ENCODE peak calls at places on chromosome 18, in six cellular contexts. H is left ventricle myocardium inferior, N is coronary artery, P is spleen, O is small intestine, I is brain microvascular endothelial cell. S is an unnamed sample.

GRCh38 chr18:45617284-45617683 is 2.0 kb downstream of the SLC14A2 start:
- DNase-seq in I (peak), N (peak), P (no peak), H (peak), O (peak), S (no peak)

GRCh38 chr18:79554321-79554720 is 125.3 kb upstream of the CTDP1 start:
- DNase-seq in N (no peak), H (no peak), O (no peak), P (no peak), I (no peak), S (no peak)

GRCh38 chr18:59437851-59438250 is 78.8 kb upstream of the LMAN1 start:
- DNase-seq in I (no peak), H (no peak), N (no peak), P (no peak), O (no peak), S (no peak)

GRCh38 chr18:67862069-67862468 is 345.5 kb upstream of the DSEL start:
- DNase-seq in P (no peak), I (no peak), H (no peak), N (no peak), O (no peak), S (no peak)

GRCh38 chr18:26806224-26806623 is 59.3 kb downstream of the AQP4 start:
- DNase-seq in P (no peak), H (no peak), O (no peak), I (no peak), N (no peak), S (no peak)

GRCh38 chr18:44518666-44519065 is 162.0 kb upstream of the SETBP1 start:
- DNase-seq in O (no peak), I (no peak), H (no peak), P (no peak), N (no peak), S (no peak)

GRCh38 chr18:57497372-57498294 is 62.5 kb downstream of the ONECUT2 start:
- DNase-seq in P (no peak), N (no peak), I (no peak), O (peak), H (no peak), S (no peak)

GRCh38 chr18:68984342-68984741 is 186.5 kb downstream of the CCDC102B start:
- DNase-seq in O (no peak), I (no peak), H (no peak), N (no peak), P (no peak), S (no peak)

GRCh38 chr18:48950536-48951447 is at the start of gene SMAD7:
- DNase-seq in N (peak), P (no peak), I (no peak), O (no peak), H (no peak), S (no peak)

GRCh38 chr18:59994357-59994756 is 94.6 kb downstream of the PMAIP1 start:
- DNase-seq in N (no peak), O (peak), P (no peak), I (no peak), H (no peak), S (peak)

GRCh38 chr18:8480506-8481328 is 128.5 kb upstream of the RAB12 start:
- DNase-seq in O (peak), P (no peak), H (peak), N (no peak), I (peak), S (no peak)

GRCh38 chr18:58416704-58417683 is 211.9 kb downstream of the ALPK2 start:
- DNase-seq in H (no peak), N (no peak), O (no peak), I (peak), P (no peak), S (no peak)

GRCh38 chr18:570256-570655 is 9.9 kb upstream of the CETN1 start:
- DNase-seq in P (no peak), H (no peak), N (no peak), I (no peak), O (no peak), S (no peak)

GRCh38 chr18:46247938-46248337 is 143.8 kb downstream of the HAUS1 start:
- DNase-seq in O (no peak), I (no peak), H (no peak), P (no peak), N (no peak), S (no peak)

GRCh38 chr18:64116806-64117205 is 32.1 kb downstream of the LINC00305 start:
- DNase-seq in I (no peak), N (no peak), P (no peak), O (no peak), H (no peak), S (no peak)

GRCh38 chr18:45521777-45522176 is 93.5 kb upstream of the SLC14A2 start:
- DNase-seq in N (peak), H (no peak), I (peak), O (no peak), P (no peak), S (no peak)

GRCh38 chr18:62979172-62979571 is 263.8 kb downstream of the PHLPP1 start:
- DNase-seq in O (no peak), N (no peak), P (peak), H (no peak), I (peak), S (peak)

GRCh38 chr18:37521500-37522465 is 43.8 kb downstream of the CELF4 start:
- DNase-seq in N (no peak), I (no peak), P (no peak), O (no peak), H (no peak), S (no peak)

GRCh38 chr18:1499265-1499664 is 594.6 kb downstream of the ADCYAP1 start:
- DNase-seq in N (no peak), P (no peak), H (no peak), I (no peak), O (no peak), S (peak)

GRCh38 chr18:76425299-76426101 is 69.5 kb downstream of the ZNF516 start:
- DNase-seq in P (no peak), I (no peak), H (no peak), N (no peak), O (no peak), S (no peak)

GRCh38 chr18:67239826-67240225 is 276.7 kb downstream of the DSEL start:
- DNase-seq in I (no peak), H (no peak), O (no peak), P (no peak), N (no peak), S (no peak)

GRCh38 chr18:12246849-12247808 is 7.0 kb upstream of the CIDEA start:
- DNase-seq in O (no peak), H (no peak), I (peak), P (peak), N (no peak), S (no peak)

GRCh38 chr18:76788571-76789317 is 33.6 kb upstream of the ZNF236 start:
- DNase-seq in P (no peak), N (no peak), O (no peak), I (no peak), H (no peak), S (no peak)

GRCh38 chr18:40882468-40882867 is 1072.6 kb upstream of the PIK3C3 start:
- DNase-seq in O (no peak), I (no peak), N (no peak), H (no peak), P (peak), S (no peak)

GRCh38 chr18:59697236-59697932 is at the start of gene CCBE1:
- DNase-seq in I (peak), H (peak), O (peak), N (no peak), P (no peak), S (no peak)

GRCh38 chr18:54607213-54607934 is 16.3 kb downstream of the DYNAP start:
- DNase-seq in P (no peak), I (no peak), H (no peak), N (no peak), O (peak), S (no peak)

DNA sequence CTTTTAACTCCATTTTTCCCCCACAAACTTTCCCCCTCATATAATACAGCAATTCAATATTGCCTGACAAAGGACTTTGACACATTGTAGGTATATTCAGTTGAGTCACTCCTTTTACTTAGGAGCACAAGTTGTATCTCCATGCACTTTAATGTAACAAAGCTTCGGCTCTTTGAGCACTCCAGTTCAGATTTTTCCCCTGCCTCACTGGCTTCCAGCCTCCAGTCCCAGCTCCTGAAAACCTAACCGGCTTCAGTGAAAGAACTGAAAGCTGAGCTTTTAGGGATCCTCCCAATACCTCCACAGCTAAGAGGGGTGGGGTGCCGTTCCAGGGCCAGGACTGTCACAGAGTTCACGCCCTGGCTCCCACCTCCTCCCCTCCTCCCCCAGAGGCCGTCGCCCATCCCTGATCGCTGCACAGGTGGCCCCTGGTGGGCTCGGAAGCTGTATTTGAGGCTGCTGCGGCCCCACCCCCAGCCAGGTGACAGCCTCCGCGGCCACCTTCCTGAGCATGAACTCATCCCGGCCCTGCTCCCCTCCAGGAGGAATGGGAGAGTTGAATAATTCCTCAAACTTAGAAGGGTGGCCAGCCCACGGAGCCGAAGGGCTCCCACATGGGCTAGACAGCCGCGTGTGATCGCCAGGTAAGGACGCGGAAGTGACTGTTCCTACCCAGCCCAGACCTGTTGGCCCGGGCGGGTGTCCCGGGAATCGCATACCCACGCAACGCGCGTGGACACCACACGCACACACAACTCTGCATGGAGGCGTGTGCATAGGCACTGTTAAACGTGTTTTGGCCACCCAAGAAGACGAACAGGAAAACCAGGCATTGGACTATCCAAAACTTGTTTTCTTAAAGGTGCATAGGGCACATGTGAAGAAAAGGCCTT is 1.8 kb downstream of the MYO5B start:
- DNase-seq in I (no peak), P (no peak), H (no peak), N (no peak), O (peak), S (no peak)
- H3K4me3 ChIP-seq in I (no peak), P (no peak), H (peak), N (no peak), O (peak), S (no peak)

GRCh38 chr18:65704051-65704450 is 46.8 kb upstream of the CDH7 start:
- DNase-seq in N (no peak), O (no peak), H (no peak), P (no peak), I (no peak), S (no peak)

DNA sequence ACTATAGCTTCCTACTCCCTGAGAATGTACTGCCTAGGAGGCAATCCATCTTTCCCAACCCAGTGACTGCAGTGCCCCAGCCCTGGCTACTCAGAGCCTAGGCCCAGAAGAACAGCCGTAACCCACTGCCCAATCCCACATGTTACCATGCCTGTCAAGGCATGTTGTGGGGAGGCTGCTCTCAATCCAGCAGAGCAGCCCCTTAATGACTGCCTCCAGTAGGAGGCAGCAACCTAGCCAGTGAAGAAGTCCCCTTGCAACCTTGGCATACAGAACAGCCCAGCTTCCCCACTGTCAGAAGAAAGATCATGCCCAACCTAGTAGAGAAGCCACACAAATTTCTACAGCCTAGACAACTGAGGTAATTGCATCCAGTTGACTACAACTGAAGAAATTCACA is 44.2 kb upstream of the CDH7 start:
- DNase-seq in I (no peak), O (no peak), P (no peak), H (no peak), N (no peak), S (no peak)
- H3K4me3 ChIP-seq in I (no peak), O (no peak), P (no peak), H (no peak), N (no peak), S (no peak)

GRCh38 chr18:22167471-22168151 is 1.8 kb upstream of the GATA6 start:
- DNase-seq in H (peak), I (no peak), N (no peak), O (peak), P (no peak), S (no peak)

GRCh38 chr18:22169889-22170420 is 566 bp downstream of the GATA6 start:
- DNase-seq in I (no peak), N (no peak), O (peak), P (peak), H (peak), S (no peak)

GRCh38 chr18:22170421-22171262 is 1.3 kb downstream of the GATA6 start:
- DNase-seq in P (peak), I (peak), H (peak), O (peak), N (peak), S (no peak)

GRCh38 chr18:22168360-22168921 is 948 bp upstream of the GATA6 start:
- DNase-seq in P (no peak), H (no peak), N (no peak), I (no peak), O (peak), S (no peak)

GRCh38 chr18:22169011-22169888 is at the start of gene GATA6:
- DNase-seq in N (peak), I (peak), O (peak), P (peak), H (peak), S (peak)
- H3K4me3 ChIP-seq in N (peak), I (peak), O (peak), P (peak), H (peak), S (peak)

DNA sequence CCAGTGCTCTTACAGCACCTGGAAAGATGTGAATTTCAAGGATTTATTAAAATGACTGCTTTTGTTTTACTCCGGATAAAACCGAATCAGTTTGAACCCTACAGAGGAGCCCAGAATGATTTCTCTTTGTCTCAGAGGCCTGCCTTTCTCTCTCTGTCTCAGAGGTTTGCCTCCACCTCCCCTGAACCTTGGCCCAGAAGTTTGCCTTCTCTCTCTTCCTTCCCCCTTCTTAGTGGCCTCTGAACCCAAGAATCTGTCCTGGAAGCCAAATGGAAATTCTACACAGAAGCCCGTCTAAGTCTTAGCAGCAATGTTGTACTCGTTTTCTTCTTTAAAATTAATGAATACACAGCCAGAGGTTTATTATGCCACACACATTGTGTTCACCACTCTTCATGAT is 200.7 kb downstream of the SOCS6 start:
- DNase-seq in N (no peak), P (no peak), I (no peak), H (no peak), O (peak), S (no peak)
- H3K4me3 ChIP-seq in N (no peak), P (no peak), I (no peak), H (no peak), O (no peak), S (no peak)

GRCh38 chr18:34959989-34960388 is 81.2 kb upstream of the MAPRE2 start:
- DNase-seq in I (no peak), H (no peak), O (no peak), P (no peak), N (no peak), S (no peak)

GRCh38 chr18:34956663-34957062 is 84.5 kb upstream of the MAPRE2 start:
- DNase-seq in N (no peak), O (no peak), H (no peak), I (no peak), P (no peak), S (no peak)

GRCh38 chr18:34957119-34957863 is 83.9 kb upstream of the MAPRE2 start:
- DNase-seq in O (no peak), I (peak), H (no peak), N (no peak), P (no peak), S (no peak)

GRCh38 chr18:34957864-34958259 is 83.4 kb upstream of the MAPRE2 start:
- DNase-seq in O (no peak), N (no peak), I (no peak), P (no peak), H (no peak), S (no peak)

GRCh38 chr18:34959211-34959829 is 81.9 kb upstream of the MAPRE2 start:
- DNase-seq in P (no peak), I (no peak), O (peak), N (no peak), H (no peak), S (no peak)
- H3K4me3 ChIP-seq in P (no peak), I (no peak), O (no peak), N (no peak), H (no peak), S (no peak)

DNA sequence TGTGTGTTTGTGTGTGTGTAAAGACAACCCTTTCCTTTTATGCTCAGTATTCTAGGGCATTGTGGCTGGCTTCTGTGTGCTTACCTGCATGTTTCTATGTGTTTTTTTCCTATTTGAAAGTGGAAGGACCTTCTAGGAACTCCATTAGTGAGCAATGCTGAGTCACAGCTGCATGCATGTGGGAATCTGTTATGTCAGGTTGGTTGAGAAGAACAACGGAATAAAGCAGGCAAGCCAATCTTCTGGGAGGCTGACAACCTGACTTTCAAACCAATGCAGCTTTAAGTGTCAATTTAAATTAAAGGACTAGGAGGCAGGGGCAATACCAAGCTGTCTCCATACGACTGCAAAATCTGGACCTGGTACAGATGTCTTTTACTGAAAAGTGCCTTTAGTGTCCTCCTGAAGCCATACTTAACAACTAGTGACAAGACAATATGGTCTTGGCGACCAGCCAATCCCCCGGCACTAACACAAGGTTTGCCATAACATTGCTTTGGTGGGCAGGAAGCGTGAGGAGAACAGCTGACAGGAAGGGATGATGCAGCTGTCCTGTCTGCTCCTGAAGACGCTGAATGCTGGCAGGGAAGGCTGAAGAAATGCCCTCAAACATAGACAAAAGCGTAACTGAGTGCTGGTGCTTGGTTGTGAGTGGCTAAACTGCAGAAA is 514.7 kb upstream of the CDH7 start:
- DNase-seq in H (no peak), P (peak), O (no peak), N (no peak), I (no peak), S (no peak)
- H3K4me3 ChIP-seq in H (no peak), P (no peak), O (no peak), N (no peak), I (no peak), S (no peak)

DNA sequence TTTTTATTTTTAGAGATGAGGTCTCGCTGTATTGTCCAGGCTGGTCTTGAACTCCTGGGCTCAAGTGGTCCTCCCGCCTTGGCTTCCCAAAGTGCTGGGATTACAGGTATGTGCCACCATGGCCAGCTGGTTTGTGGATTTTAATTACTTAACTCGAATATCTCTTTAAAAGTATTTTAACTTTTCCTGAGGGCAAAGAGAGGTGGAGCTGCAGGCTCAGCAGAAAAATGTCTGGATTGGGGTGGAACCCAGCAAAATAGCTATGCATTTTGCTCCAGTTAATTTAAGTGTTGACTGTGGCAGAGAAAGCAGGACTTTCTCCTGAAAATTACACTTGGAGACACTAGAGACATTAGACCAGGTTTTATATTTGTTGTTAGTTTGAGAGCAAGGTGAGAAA is 35.5 kb upstream of the TXNDC2 start:
- DNase-seq in O (no peak), N (no peak), P (no peak), I (no peak), H (no peak), S (no peak)
- H3K4me3 ChIP-seq in O (no peak), N (no peak), P (no peak), I (no peak), H (no peak), S (no peak)

DNA sequence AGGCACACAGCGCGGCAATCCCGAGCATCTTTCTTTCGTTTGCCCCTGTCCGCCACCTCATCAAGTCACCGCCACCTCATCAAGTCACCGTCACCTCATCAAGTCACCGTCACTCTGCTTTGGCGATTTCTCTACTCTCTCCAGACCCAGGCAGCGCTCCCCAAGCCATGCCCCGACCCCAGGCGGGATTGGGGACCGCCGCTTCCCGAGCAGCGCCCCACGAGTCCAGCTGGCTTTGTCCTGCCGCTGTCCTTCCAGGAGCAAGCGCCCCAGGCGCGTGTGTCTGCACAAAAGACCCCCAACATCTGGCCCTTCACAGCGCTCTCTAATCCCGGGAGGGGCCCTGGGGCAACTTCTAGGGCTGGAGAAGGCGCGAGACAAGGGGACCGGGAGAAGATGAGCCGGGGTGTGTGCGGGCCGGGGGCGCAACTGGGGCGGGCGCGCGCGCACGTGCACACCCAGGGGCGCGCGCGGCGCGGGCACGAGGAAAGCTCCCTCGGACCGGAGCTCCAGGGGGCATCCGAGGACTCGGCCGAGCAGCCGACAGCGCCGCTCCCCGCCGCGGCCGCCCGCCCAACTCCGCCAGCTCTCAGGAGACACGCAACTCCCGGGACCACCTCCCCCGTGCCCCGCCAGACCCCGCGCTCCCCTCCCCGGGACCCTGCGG is 630 bp upstream of the RNF152 start:
- DNase-seq in P (no peak), O (peak), N (peak), H (peak), I (peak), S (no peak)
- H3K4me3 ChIP-seq in P (peak), O (peak), N (peak), H (peak), I (peak), S (peak)